ENCODE peak calls at places on chromosomes 1 and 21, in eight cellular contexts. E is colonic mucosa; T is RWPE1; U is activated T-cell treated with anti-CD3 and anti-CD28 coated beads, Interleukin-2, amount 50 U/mL, for 4 hours; O is foreskin keratinocyte; K is AG08396; Y is NCI-H1105; N is NT2/D1. H is an unnamed sample.

GRCh38 chr21:41763398-41763931 is 3.4 kb downstream of the RIPK4 start:
- DNase-seq in Y (no peak), T (peak; percentile 86), O (peak; percentile 91), K (no peak), U (no peak), E (no peak), N (no peak), H (no peak)

GRCh38 chr1:225408249-225408648 is 19.6 kb downstream of the LBR start:
- DNase-seq in K (no peak), U (no peak), O (no peak), Y (no peak), N (no peak), E (no peak), T (no peak), H (no peak)

GRCh38 chr21:34553199-34553952 is 41.4 kb upstream of the KCNE1 start:
- DNase-seq in N (peak; percentile 44), E (no peak), T (peak; percentile 53), K (peak; percentile 45), Y (no peak), U (no peak), O (peak; percentile 82), H (no peak)

GRCh38 chr1:45148209-45148608 is 58.2 kb downstream of the ZSWIM5 start:
- DNase-seq in N (no peak), K (no peak), O (no peak), Y (no peak), E (no peak), T (no peak), U (no peak), H (no peak)

GRCh38 chr21:42755766-42756579 is 102.6 kb downstream of the PDE9A start:
- DNase-seq in N (no peak), O (no peak), K (no peak), U (no peak), E (no peak), T (no peak), Y (no peak), H (no peak)

GRCh38 chr1:21100496-21100895 is 76.2 kb downstream of the EIF4G3 start:
- DNase-seq in E (no peak), T (no peak), Y (no peak), N (no peak), K (no peak), U (no peak), O (no peak), H (no peak)

GRCh38 chr1:19187852-19188251 is 22.2 kb downstream of the UBR4 start:
- DNase-seq in E (no peak), O (no peak), Y (no peak), N (no peak), T (no peak), U (no peak), K (no peak), H (no peak)

GRCh38 chr1:47678464-47678980 is 240.7 kb downstream of the FOXD2 start:
- DNase-seq in U (no peak), T (no peak), O (no peak), E (no peak), Y (no peak), N (no peak), K (no peak), H (no peak)

GRCh38 chr1:223219846-223220610 is 77.0 kb upstream of the TLR5 start:
- DNase-seq in O (peak; percentile 52), E (no peak), T (no peak), N (no peak), U (no peak), Y (no peak), K (no peak), H (no peak)

GRCh38 chr1:74470262-74470661 is 42.1 kb downstream of the LRRC53 start:
- DNase-seq in O (no peak), Y (no peak), E (no peak), K (no peak), T (no peak), N (no peak), U (no peak), H (no peak)

GRCh38 chr1:94025383-94026340 is 95.3 kb downstream of the ABCA4 start:
- DNase-seq in K (peak; percentile 71), N (no peak), O (peak; percentile 50), Y (peak; percentile 41), E (peak; percentile 44), U (no peak), T (peak; percentile 75), H (no peak)

GRCh38 chr1:206909167-206909882 is 12.1 kb downstream of the IL24 start:
- DNase-seq in K (peak; percentile 52), U (peak; percentile 52), O (peak; percentile 84), Y (peak; percentile 89), N (no peak), T (peak; percentile 86), E (peak; percentile 84), H (peak; percentile 83)

GRCh38 chr1:58922302-58923089 is 138.6 kb upstream of the JUN start:
- DNase-seq in E (peak; percentile 85), Y (no peak), U (peak; percentile 37), N (no peak), T (peak; percentile 89), K (no peak), O (peak; percentile 98), H (no peak)

GRCh38 chr1:165441166-165441955 is 3.6 kb downstream of the RXRG start:
- DNase-seq in Y (no peak), O (no peak), T (no peak), K (no peak), N (no peak), E (no peak), U (no peak), H (no peak)

GRCh38 chr1:150696151-150696550 is 803 bp downstream of the GOLPH3L start:
- DNase-seq in O (peak; percentile 21), E (no peak), U (no peak), T (no peak), N (no peak), Y (no peak), K (no peak), H (no peak)

GRCh38 chr1:222009105-222009730 is 267.3 kb upstream of the DUSP10 start:
- DNase-seq in Y (no peak), O (no peak), U (no peak), E (no peak), N (no peak), K (no peak), T (peak; percentile 60), H (no peak)

GRCh38 chr1:18809953-18810899 is 49.2 kb downstream of the TAS1R2 start:
- DNase-seq in Y (no peak), E (no peak), U (no peak), O (no peak), T (no peak), K (no peak), N (no peak), H (no peak)

H was measured in NCI-H1048.